ENCODE peak calls at places on chromosome 1, in eight cellular contexts. G is cardiac fibroblast, A is NB4, V is fibroblast of the aortic adventitia, S is left ventricle myocardium inferior, Q is neural progenitor cell, I is choroid plexus epithelial cell, U is LNCaP clone FGC. R is an unnamed sample.

GRCh38 chr1:25022361-25023189 is 92.5 kb upstream of the RUNX3 start:
- DNase-seq in Q (no peak), S (peak), V (peak), A (peak), I (peak), G (peak), U (no peak), R (peak)

GRCh38 chr1:7564097-7564496 is 207.0 kb upstream of the VAMP3 start:
- DNase-seq in V (no peak), S (no peak), A (no peak), I (no peak), G (no peak), Q (no peak), U (no peak), R (no peak)

GRCh38 chr1:72000809-72001208 is 281.5 kb downstream of the NEGR1 start:
- DNase-seq in U (peak), S (no peak), G (no peak), V (peak), A (no peak), Q (peak), I (no peak), R (no peak)

GRCh38 chr1:17122449-17123194 is 3.4 kb upstream of the PADI2 start:
- DNase-seq in G (peak), Q (no peak), U (no peak), S (no peak), I (peak), V (peak), A (peak), R (no peak)

GRCh38 chr1:161790587-161791317 is 24.6 kb downstream of the ATF6 start:
- DNase-seq in A (no peak), V (no peak), I (no peak), S (no peak), G (no peak), Q (no peak), U (no peak), R (peak)

GRCh38 chr1:113875714-113876113 is 4.2 kb upstream of the PTPN22 start:
- DNase-seq in I (no peak), S (no peak), V (no peak), A (no peak), Q (no peak), G (no peak), U (no peak), R (no peak)

GRCh38 chr1:161494069-161494735 is 11.1 kb upstream of the FCGR2A start:
- DNase-seq in U (no peak), S (no peak), I (no peak), V (peak), G (no peak), Q (no peak), A (peak), R (no peak)

GRCh38 chr1:36638268-36638667 is 155.6 kb upstream of the CSF3R start:
- DNase-seq in Q (no peak), U (no peak), S (no peak), V (peak), G (peak), A (no peak), I (peak), R (peak)

GRCh38 chr1:220819627-220820026 is 32.9 kb downstream of the MTARC1 start:
- DNase-seq in Q (no peak), G (no peak), A (no peak), U (no peak), I (no peak), V (no peak), S (no peak), R (peak)

GRCh38 chr1:204574016-204574855 is 58.0 kb downstream of the MDM4 start:
- DNase-seq in U (no peak), I (peak), Q (no peak), S (no peak), A (no peak), V (no peak), G (no peak), R (peak)

GRCh38 chr1:37389327-37389726 is 85.1 kb upstream of the ZC3H12A start:
- DNase-seq in Q (no peak), V (no peak), I (no peak), G (no peak), S (no peak), U (no peak), A (no peak), R (no peak)

GRCh38 chr1:54135436-54136120 is 17.2 kb downstream of the CDCP2 start:
- DNase-seq in Q (peak), U (no peak), S (no peak), A (no peak), V (no peak), I (no peak), G (no peak), R (no peak)

GRCh38 chr1:116942344-116942743 is 32.6 kb downstream of the PTGFRN start:
- DNase-seq in I (no peak), V (no peak), U (no peak), S (no peak), Q (no peak), G (no peak), A (no peak), R (no peak)

GRCh38 chr1:214966366-214966765 is 116.2 kb upstream of the KCNK2 start:
- DNase-seq in V (peak), U (no peak), S (no peak), A (no peak), G (peak), I (no peak), Q (peak), R (peak)

GRCh38 chr1:223765719-223766340 is 53.5 kb downstream of the CAPN2 start:
- DNase-seq in G (no peak), S (no peak), I (no peak), A (no peak), Q (no peak), V (no peak), U (no peak), R (no peak)

GRCh38 chr1:93625582-93626327 is 55.9 kb downstream of the BCAR3 start:
- DNase-seq in S (no peak), A (no peak), I (peak), G (peak), V (peak), U (no peak), Q (no peak), R (peak)

GRCh38 chr1:100530901-100531487 is 6.9 kb upstream of the GPR88 start:
- DNase-seq in Q (no peak), V (peak), I (peak), U (no peak), A (peak), S (no peak), G (peak), R (peak)

GRCh38 chr1:241825581-241825980 is 22.4 kb upstream of the EXO1 start:
- DNase-seq in S (no peak), U (no peak), G (peak), V (peak), A (no peak), I (peak), Q (no peak), R (no peak)

GRCh38 chr1:64861611-64862010 is 104.7 kb downstream of the JAK1 start:
- DNase-seq in U (no peak), A (no peak), S (no peak), Q (peak), G (peak), I (peak), V (peak), R (peak)

GRCh38 chr1:64734289-64734652 is 10.6 kb upstream of the RAVER2 start:
- DNase-seq in Q (no peak), U (no peak), V (no peak), G (no peak), A (no peak), I (no peak), S (no peak), R (no peak)

GRCh38 chr1:14977338-14977931 is 176.1 kb upstream of the TMEM51 start:
- DNase-seq in S (no peak), G (no peak), A (no peak), Q (no peak), U (no peak), I (no peak), V (no peak), R (no peak)

GRCh38 chr1:46434358-46434757 is 40.2 kb downstream of the FAAH start:
- DNase-seq in G (no peak), I (no peak), U (no peak), S (no peak), V (no peak), Q (no peak), A (no peak), R (no peak)
- H3K4me3 ChIP-seq in G (no peak), I (no peak), U (no peak), S (no peak), V (no peak), Q (no peak), A (no peak), R (no peak)

GRCh38 chr1:202689493-202690342 is 20.5 kb downstream of the SYT2 start:
- DNase-seq in I (no peak), U (no peak), G (no peak), S (no peak), Q (peak), A (no peak), V (no peak), R (no peak)

GRCh38 chr1:202694354-202694753 is 15.9 kb downstream of the SYT2 start:
- DNase-seq in V (no peak), G (no peak), S (no peak), I (no peak), Q (no peak), A (no peak), U (no peak), R (no peak)

GRCh38 chr1:202689082-202689481 is 21.2 kb downstream of the SYT2 start:
- DNase-seq in U (no peak), I (no peak), Q (no peak), G (no peak), A (no peak), V (no peak), S (no peak), R (no peak)

GRCh38 chr1:202691846-202692245 is 18.4 kb downstream of the SYT2 start:
- DNase-seq in Q (no peak), A (no peak), U (no peak), G (no peak), S (no peak), I (no peak), V (no peak), R (no peak)

GRCh38 chr1:202692959-202693555 is 17.2 kb downstream of the SYT2 start:
- DNase-seq in Q (peak), U (peak), G (peak), A (peak), V (peak), I (peak), S (peak), R (peak)
- TF ChIP-seq CTCF in Q (peak), U (peak), G (peak), A (peak), V (peak), I (peak), S (peak), R (peak)

DNA sequence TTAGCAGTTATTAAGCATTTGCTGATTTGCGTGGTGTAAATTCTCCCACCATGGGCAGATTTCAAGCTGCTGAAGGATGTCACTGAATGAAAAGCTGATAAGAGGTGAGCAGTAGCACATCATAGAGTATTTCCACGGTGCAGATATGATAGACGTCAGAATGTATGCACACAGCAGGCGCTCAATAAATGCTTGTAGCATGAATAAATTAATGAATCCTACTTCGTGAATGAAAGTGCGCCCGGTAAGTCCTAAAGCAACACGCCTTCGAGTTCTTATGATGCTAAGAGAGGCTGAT is 505 bp upstream of the UBIAD1 start:
- DNase-seq in S (no peak), V (no peak), A (no peak), U (no peak), I (no peak), G (no peak), Q (no peak), R (no peak)
- H3K4me3 ChIP-seq in S (peak), V (peak), A (peak), U (no peak), I (peak), G (peak), Q (peak), R (peak)

DNA sequence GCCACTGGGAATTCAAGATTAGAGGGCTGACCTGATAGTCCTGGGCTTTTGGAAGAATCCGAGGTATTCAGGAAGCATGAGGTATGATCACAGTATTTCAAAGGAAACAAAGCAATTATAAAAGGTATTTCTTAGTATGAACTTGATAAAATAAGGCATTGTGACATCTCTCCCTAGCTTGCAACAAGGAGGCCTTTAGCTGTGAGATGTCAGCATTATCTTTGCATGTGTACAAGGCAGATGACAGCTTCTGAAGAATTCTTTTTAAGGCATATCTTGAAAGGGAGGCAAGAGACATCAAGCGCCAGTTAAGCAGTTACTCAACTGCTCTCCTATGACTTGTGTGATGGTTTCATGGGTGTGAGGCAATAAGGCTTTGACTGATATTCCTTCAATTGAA is 1123.7 kb downstream of the PLA2G4A start:
- DNase-seq in I (no peak), U (no peak), S (no peak), V (no peak), Q (no peak), A (no peak), G (no peak), R (no peak)
- TF ChIP-seq CTCF in I (no peak), U (no peak), S (no peak), V (no peak), Q (no peak), A (no peak), G (no peak), R (no peak)

R was measured in foreskin fibroblast.